ENCODE peak calls at places on chromosome 4, in ten cellular contexts. C is A549; G is lung; W is endodermal cell; K is right lobe of liver; S is transverse colon; F is ovary; T is AG04450; B is effector memory CD4-positive, alpha-beta T cell; Z is CD8-positive, alpha-beta memory T cell. R is an unnamed sample.
A peak's percentile ranks its signal among the peaks of the same experiment; 100 is the strongest.

GRCh38 chr4:140756292-140757219 is at the start of gene TBC1D9:
- DNase-seq in C (peak; percentile 49), G (peak; percentile 90), W (peak; percentile 97), K (peak; percentile 83), S (peak; percentile 84), F (peak; percentile 85), T (no peak), B (no peak), Z (no peak), R (peak; percentile 81)

GRCh38 chr4:170423137-170423536 is 333.4 kb upstream of the AADAT start:
- DNase-seq in C (no peak), G (no peak), W (no peak), K (no peak), S (no peak), F (no peak), T (no peak), B (no peak), Z (no peak), R (no peak)

GRCh38 chr4:68463796-68464195 is 16.5 kb downstream of the TMPRSS11E start:
- DNase-seq in C (no peak), G (no peak), W (no peak), K (no peak), S (no peak), F (no peak), T (peak; percentile 6), B (no peak), Z (no peak), R (no peak)

GRCh38 chr4:40718571-40718970 is 31.2 kb upstream of the NSUN7 start:
- DNase-seq in C (no peak), G (no peak), W (peak; percentile 75), K (no peak), S (peak; percentile 82), F (no peak), T (no peak), B (no peak), Z (no peak), R (no peak)

GRCh38 chr4:6342530-6343293 is 73.1 kb downstream of the WFS1 start:
- DNase-seq in C (no peak), G (no peak), W (no peak), K (no peak), S (no peak), F (no peak), T (no peak), B (no peak), Z (no peak), R (peak; percentile 76)

GRCh38 chr4:30537462-30537861 is 182.7 kb upstream of the PCDH7 start:
- DNase-seq in C (no peak), G (no peak), W (no peak), K (no peak), S (peak; percentile 19), F (no peak), T (peak; percentile 24), B (no peak), Z (no peak), R (no peak)

GRCh38 chr4:178752954-178753525 is 1310.8 kb upstream of the AGA start:
- DNase-seq in C (no peak), G (no peak), W (peak; percentile 76), K (no peak), S (no peak), F (no peak), T (no peak), B (no peak), Z (no peak), R (no peak)

GRCh38 chr4:137705171-137705783 is 173.0 kb upstream of the PCDH18 start:
- DNase-seq in C (no peak), G (no peak), W (no peak), K (no peak), S (no peak), F (no peak), T (peak; percentile 94), B (no peak), Z (no peak), R (no peak)

GRCh38 chr4:184416913-184417734 is 57.2 kb downstream of the IRF2 start:
- DNase-seq in C (no peak), G (no peak), W (no peak), K (no peak), S (peak; percentile 39), F (no peak), T (no peak), B (no peak), Z (peak; percentile 33), R (no peak)

GRCh38 chr4:17809667-17810066 is 890 bp downstream of the DCAF16 start:
- DNase-seq in C (no peak), G (no peak), W (no peak), K (no peak), S (no peak), F (no peak), T (no peak), B (no peak), Z (peak; percentile 11), R (no peak)

GRCh38 chr4:7654550-7655266 is 220.0 kb upstream of the PSAPL1 start:
- DNase-seq in C (no peak), G (no peak), W (peak; percentile 77), K (no peak), S (no peak), F (no peak), T (no peak), B (no peak), Z (no peak), R (no peak)

GRCh38 chr4:7656244-7656800 is 221.6 kb upstream of the PSAPL1 start:
- DNase-seq in C (no peak), G (no peak), W (no peak), K (no peak), S (no peak), F (no peak), T (no peak), B (no peak), Z (no peak), R (no peak)

GRCh38 chr4:7655267-7655548 is 220.5 kb upstream of the PSAPL1 start:
- DNase-seq in C (no peak), G (no peak), W (no peak), K (no peak), S (no peak), F (no peak), T (no peak), B (no peak), Z (no peak), R (no peak)

GRCh38 chr4:7653510-7654414 is 219.0 kb upstream of the PSAPL1 start:
- DNase-seq in C (no peak), G (no peak), W (no peak), K (no peak), S (no peak), F (peak; percentile 49), T (no peak), B (no peak), Z (no peak), R (no peak)

GRCh38 chr4:7655549-7656243 is 221.0 kb upstream of the PSAPL1 start:
- DNase-seq in C (no peak), G (no peak), W (peak; percentile 63), K (no peak), S (no peak), F (peak; percentile 55), T (no peak), B (no peak), Z (no peak), R (no peak)
- H3K4me3 ChIP-seq in C (no peak overlapping the region), G (no peak overlapping the region), W (no peak overlapping the region), K (no peak overlapping the region), S (no peak overlapping the region), F (no peak overlapping the region), T (no peak overlapping the region), B (no peak overlapping the region), Z (no peak overlapping the region), R (no peak overlapping the region)

GRCh38 chr4:157223446-157223845 is 2.9 kb downstream of the GRIA2 start:
- DNase-seq in C (no peak), G (no peak), W (no peak), K (no peak), S (no peak), F (no peak), T (no peak), B (no peak), Z (no peak), R (no peak)

GRCh38 chr4:157222764-157223145 is 2.2 kb downstream of the GRIA2 start:
- DNase-seq in C (no peak), G (no peak), W (no peak), K (no peak), S (no peak), F (no peak), T (no peak), B (no peak), Z (no peak), R (no peak)

GRCh38 chr4:157226601-157227000 is 6.1 kb downstream of the GRIA2 start:
- DNase-seq in C (no peak), G (no peak), W (no peak), K (no peak), S (no peak), F (no peak), T (no peak), B (no peak), Z (no peak), R (no peak)

GRCh38 chr4:157225096-157225495 is 4.6 kb downstream of the GRIA2 start:
- DNase-seq in C (no peak), G (no peak), W (no peak), K (no peak), S (no peak), F (no peak), T (no peak), B (no peak), Z (no peak), R (no peak)

DNA sequence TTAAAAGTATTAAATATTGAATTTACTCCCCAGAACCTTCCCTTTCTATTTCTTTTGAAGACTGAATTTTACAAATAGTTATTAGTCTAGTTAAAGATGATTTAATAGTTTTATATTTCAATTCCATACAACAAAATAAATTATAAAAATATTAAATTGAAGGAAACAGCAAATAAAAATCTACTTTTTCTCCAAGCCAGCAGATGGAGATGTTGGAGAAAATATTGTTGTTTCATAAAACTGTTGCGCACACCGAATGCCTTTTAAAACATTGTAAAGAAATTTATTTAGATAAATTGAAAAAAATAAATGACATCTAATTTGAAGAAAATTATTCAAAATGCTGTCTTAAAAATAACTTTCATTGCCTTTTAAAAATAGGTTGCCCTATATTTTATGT is 5.5 kb downstream of the GRIA2 start:
- DNase-seq in C (no peak), G (no peak), W (no peak), K (no peak), S (no peak), F (no peak), T (no peak), B (no peak), Z (no peak), R (no peak)
- H3K27ac ChIP-seq in C (no peak overlapping the region), G (no peak overlapping the region), W (no peak overlapping the region), K (no peak overlapping the region), S (no peak overlapping the region), F (no peak overlapping the region), T (no peak overlapping the region), B (no peak overlapping the region), Z (no peak overlapping the region), R (no peak overlapping the region)

GRCh38 chr4:35358001-35358584 is 886.2 kb downstream of the ARAP2 start:
- DNase-seq in C (no peak), G (no peak), W (no peak), K (no peak), S (no peak), F (no peak), T (no peak), B (no peak), Z (no peak), R (no peak)
- H3K4me3 ChIP-seq in C (no peak overlapping the region), G (no peak overlapping the region), W (no peak overlapping the region), K (no peak overlapping the region), S (no peak overlapping the region), F (no peak overlapping the region), T (no peak overlapping the region), B (no peak overlapping the region), Z (no peak overlapping the region), R (no peak overlapping the region)

DNA sequence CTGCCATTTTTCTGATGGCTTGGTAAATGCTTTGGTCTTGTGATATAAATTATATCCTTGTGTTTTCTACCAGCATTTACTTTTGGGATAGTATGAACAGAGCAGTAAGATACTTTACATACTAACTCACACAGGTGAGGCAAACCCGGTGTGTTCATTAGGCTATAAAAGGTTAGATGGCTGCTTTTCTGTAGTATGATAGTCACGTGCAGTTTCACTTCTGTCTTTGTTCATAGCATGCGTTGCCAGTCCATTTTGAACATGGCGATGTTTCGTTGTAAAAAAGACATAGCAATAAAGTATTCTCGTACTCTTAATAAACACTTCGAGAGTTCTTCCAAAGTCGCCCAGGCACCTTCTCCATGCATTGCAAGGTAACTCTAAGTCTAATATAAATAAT is 88.4 kb downstream of the KLHL8 start:
- DNase-seq in C (no peak), G (no peak), W (no peak), K (no peak), S (no peak), F (no peak), T (no peak), B (no peak), Z (no peak), R (no peak)
- H3K27ac ChIP-seq in C (no peak overlapping the region), G (no peak overlapping the region), W (no peak overlapping the region), K (no peak overlapping the region), S (no peak overlapping the region), F (no peak overlapping the region), T (no peak overlapping the region), B (no peak overlapping the region), Z (no peak overlapping the region), R (no peak overlapping the region)